ENCODE peak calls at places on chromosomes 16 and 17, in four cellular contexts. Z is heart left ventricle, A is lower leg skin, J is NCI-H1930. F is an unnamed sample.

GRCh38 chr16:5001571-5001970 is 32.2 kb downstream of the NAGPA start:
- DNase-seq in Z (no peak), A (no peak), J (no peak), F (no peak)

GRCh38 chr17:73286863-73287296 is 24.9 kb downstream of the CDC42EP4 start:
- DNase-seq in Z (no peak), A (no peak), J (no peak), F (no peak)

GRCh38 chr17:59651346-59651745 is 31.7 kb downstream of the CLTC start:
- DNase-seq in Z (no peak), A (no peak), J (no peak), F (no peak)

GRCh38 chr17:71378036-71378435 is 742.8 kb upstream of the SOX9 start:
- DNase-seq in Z (no peak), A (no peak), J (no peak), F (no peak)

GRCh38 chr17:4480929-4481898 is 17.5 kb upstream of the SPNS2 start:
- DNase-seq in Z (no peak), A (no peak), J (no peak), F (no peak)

GRCh38 chr16:11788914-11789313 is 8.1 kb downstream of the ZC3H7A start:
- DNase-seq in Z (no peak), A (no peak), J (no peak), F (no peak)

GRCh38 chr16:1125471-1125870 is 27.4 kb upstream of the CACNA1H start:
- DNase-seq in Z (no peak), A (no peak), J (no peak), F (no peak)

GRCh38 chr17:74271902-74272563 is 2.0 kb upstream of the DNAI2 start:
- DNase-seq in Z (peak; percentile 52), A (no peak), J (no peak), F (no peak)

GRCh38 chr17:47305302-47305923 is 18.3 kb upstream of the EFCAB13 start:
- DNase-seq in Z (no peak), A (no peak), J (no peak), F (no peak)

GRCh38 chr17:45284176-45285140 is 22.6 kb upstream of the SPATA32 start:
- DNase-seq in Z (peak; percentile 74), A (no peak), J (no peak), F (no peak)

GRCh38 chr16:61413026-61413425 is 623.2 kb downstream of the CDH8 start:
- DNase-seq in Z (no peak), A (no peak), J (no peak), F (no peak)

GRCh38 chr16:72203401-72203800 is 31.4 kb upstream of the PMFBP1 start:
- DNase-seq in Z (peak; percentile 21), A (peak; percentile 82), J (no peak), F (no peak)

GRCh38 chr17:77709594-77709993 is 248.9 kb upstream of the TNRC6C start:
- DNase-seq in Z (no peak), A (peak; percentile 15), J (no peak), F (no peak)

GRCh38 chr17:30095507-30096244 is 20.9 kb upstream of the NSRP1 start:
- DNase-seq in Z (no peak), A (no peak), J (no peak), F (no peak)

GRCh38 chr17:59451706-59452105 is 113.7 kb upstream of the DHX40 start:
- DNase-seq in Z (no peak), A (no peak), J (no peak), F (no peak)

GRCh38 chr17:75684924-75685323 is 17.8 kb downstream of the SAP30BP start:
- DNase-seq in Z (no peak), A (no peak), J (no peak), F (no peak)

GRCh38 chr17:49292901-49293300 is 62.3 kb upstream of the PHOSPHO1 start:
- DNase-seq in Z (no peak), A (no peak), J (no peak), F (no peak)

GRCh38 chr17:15364615-15365014 is 23.2 kb upstream of the TEKT3 start:
- DNase-seq in Z (no peak), A (no peak), J (no peak), F (no peak)

GRCh38 chr16:919658-920631 is 50.8 kb downstream of the LMF1 start:
- DNase-seq in Z (no peak), A (no peak), J (no peak), F (no peak)

F was measured in NCI-H2107.